ENCODE peak calls at places on chromosomes 2 and 18, in five cellular contexts. O is brain microvascular endothelial cell, Y is GM12878, V is coronary artery, S is cardiac muscle cell. Z is an unnamed sample.

GRCh38 chr18:58297198-58297597 is 253.2 kb downstream of the NEDD4L start:
- DNase-seq in S (peak; percentile 34), V (no peak), Y (no peak), O (peak; percentile 86), Z (no peak)

GRCh38 chr18:63683152-63683551 is 19.6 kb upstream of the SERPINB11 start:
- DNase-seq in V (no peak), O (peak; percentile 96), Y (no peak), S (peak; percentile 75), Z (peak; percentile 36)

GRCh38 chr2:142944264-142944663 is 66.8 kb downstream of the KYNU start:
- DNase-seq in S (no peak), V (no peak), O (no peak), Y (no peak), Z (no peak)

GRCh38 chr2:157898591-157898996 is 22.5 kb upstream of the ACVR1 start:
- DNase-seq in Y (no peak), V (no peak), O (peak; percentile 89), S (peak; percentile 82), Z (no peak)

GRCh38 chr2:134665729-134666506 is 52.9 kb downstream of the TMEM163 start:
- DNase-seq in S (no peak), O (no peak), V (no peak), Y (no peak), Z (no peak)

GRCh38 chr18:68478246-68478645 is 236.7 kb downstream of the TMX3 start:
- DNase-seq in Y (no peak), O (no peak), S (no peak), V (no peak), Z (no peak)

GRCh38 chr2:53021285-53021684 is 746.3 kb upstream of the CHAC2 start:
- DNase-seq in S (peak; percentile 12), V (no peak), Y (no peak), O (peak; percentile 30), Z (no peak)

GRCh38 chr2:47172156-47172921 is 17.2 kb upstream of the STPG4 start:
- DNase-seq in V (no peak), O (no peak), S (no peak), Y (no peak), Z (no peak)

GRCh38 chr2:217794133-217794986 is 208.4 kb downstream of the TNS1 start:
- DNase-seq in O (no peak), Y (no peak), V (peak; percentile 72), S (no peak), Z (no peak)

GRCh38 chr18:11320981-11321380 is 171.6 kb upstream of the PIEZO2 start:
- DNase-seq in Y (no peak), S (peak; percentile 55), O (peak; percentile 68), V (no peak), Z (peak; percentile 38)

DNA sequence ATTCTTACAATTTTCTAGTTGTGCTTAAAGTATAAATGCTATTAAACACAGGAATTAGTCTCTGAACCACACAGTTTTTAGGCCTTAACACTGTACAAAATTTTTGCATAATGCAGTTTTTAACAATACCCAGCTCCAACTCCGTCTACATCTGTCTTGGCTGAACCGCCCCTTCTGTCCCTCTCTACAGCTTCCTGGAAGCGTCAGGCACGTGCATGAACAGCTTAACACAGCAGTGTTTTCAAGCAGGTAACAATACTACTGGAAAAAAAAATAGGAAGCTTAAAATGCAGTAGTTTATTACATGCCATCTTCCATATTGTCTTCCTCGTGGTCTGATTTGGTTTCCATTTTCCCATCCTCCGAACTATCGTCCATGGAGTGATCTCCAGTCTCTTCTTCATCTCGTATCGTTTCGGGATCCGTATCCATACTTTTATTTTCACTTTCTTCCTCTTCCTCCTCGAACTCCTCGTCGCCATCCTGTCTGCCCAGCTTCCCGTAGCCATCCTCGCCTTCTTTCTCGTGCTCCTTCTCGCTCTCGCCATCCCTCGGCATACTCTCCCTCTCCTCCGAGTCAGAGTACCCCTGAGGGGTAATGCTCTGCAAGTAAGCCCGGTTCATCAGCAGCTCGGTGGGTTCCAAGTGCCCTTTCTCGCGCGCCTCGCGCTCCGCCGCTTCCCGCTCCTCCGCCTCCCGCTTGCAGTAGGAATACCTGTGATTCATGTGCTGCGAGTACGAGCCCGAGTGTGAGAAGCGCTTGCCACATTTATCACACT is 130.6 kb downstream of the ZEB2 start:
- DNase-seq in S (no peak), Y (no peak), V (no peak), O (no peak), Z (peak; percentile 84)
- H3K27ac ChIP-seq in S (no peak overlapping the region), Y (no peak overlapping the region), V (peak overlapping the region; percentile 28), O (no peak overlapping the region), Z (no peak overlapping the region)

GRCh38 chr18:34929336-34929780 is 111.9 kb upstream of the MAPRE2 start:
- DNase-seq in V (no peak), Y (no peak), S (peak; percentile 64), O (peak; percentile 55), Z (no peak)
- H3K27ac ChIP-seq in V (no peak overlapping the region), Y (no peak overlapping the region), S (no peak overlapping the region), O (peak overlapping the region; percentile 5), Z (no peak overlapping the region)

GRCh38 chr2:85435986-85436835 is 17.7 kb downstream of the SH2D6 start:
- DNase-seq in S (no peak), Y (no peak), O (no peak), V (no peak), Z (no peak)
- H3K27ac ChIP-seq in S (no peak overlapping the region), Y (no peak overlapping the region), O (no peak overlapping the region), V (peak overlapping the region; percentile 98), Z (peak overlapping the region; percentile 98)

GRCh38 chr18:62566818-62567217 is 44.0 kb downstream of the ZCCHC2 start:
- DNase-seq in S (no peak), V (no peak), O (no peak), Y (no peak), Z (no peak)

GRCh38 chr18:62571037-62571436 is 48.2 kb downstream of the ZCCHC2 start:
- DNase-seq in S (no peak), O (no peak), V (no peak), Y (no peak), Z (no peak)

GRCh38 chr18:62564044-62564443 is 41.2 kb downstream of the ZCCHC2 start:
- DNase-seq in O (no peak), S (no peak), Y (no peak), V (no peak), Z (no peak)

GRCh38 chr18:62569081-62569480 is 46.3 kb downstream of the ZCCHC2 start:
- DNase-seq in V (no peak), Y (no peak), S (no peak), O (no peak), Z (no peak)

DNA sequence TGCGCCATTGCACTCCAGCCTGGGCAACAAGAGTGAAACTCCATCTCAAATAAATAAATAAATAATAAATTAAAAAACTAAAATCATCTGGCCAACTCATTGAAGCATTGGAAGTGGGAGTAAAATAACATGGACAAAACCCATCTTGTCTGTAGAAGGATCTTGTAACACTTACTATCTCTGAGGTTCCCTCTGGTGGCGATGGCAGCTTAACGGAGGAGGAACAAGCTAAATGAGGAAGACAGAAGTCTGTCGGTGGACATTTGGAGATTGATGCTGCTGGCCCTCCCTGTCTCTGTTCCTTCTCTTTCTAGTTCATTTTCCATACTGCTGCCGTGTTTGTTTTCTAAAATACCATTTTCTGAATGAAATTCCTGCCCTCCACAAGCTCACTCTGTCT is 43.4 kb downstream of the ZCCHC2 start:
- DNase-seq in Y (no peak), V (no peak), O (no peak), S (peak; percentile 34), Z (no peak)
- H3K27ac ChIP-seq in Y (no peak overlapping the region), V (no peak overlapping the region), O (no peak overlapping the region), S (no peak overlapping the region), Z (no peak overlapping the region)

GRCh38 chr2:237304763-237305514 is 109.0 kb downstream of the COL6A3 start:
- DNase-seq in V (no peak), Y (no peak), S (peak; percentile 62), O (peak; percentile 49), Z (no peak)

GRCh38 chr2:237306083-237306786 is 107.7 kb downstream of the COL6A3 start:
- DNase-seq in Y (no peak), S (no peak), V (no peak), O (peak; percentile 83), Z (no peak)

GRCh38 chr2:237306787-237307170 is 107.2 kb downstream of the COL6A3 start:
- DNase-seq in V (no peak), S (no peak), O (no peak), Y (no peak), Z (no peak)

GRCh38 chr2:237307495-237307894 is 106.5 kb downstream of the COL6A3 start:
- DNase-seq in O (no peak), V (no peak), S (no peak), Y (no peak), Z (no peak)

DNA sequence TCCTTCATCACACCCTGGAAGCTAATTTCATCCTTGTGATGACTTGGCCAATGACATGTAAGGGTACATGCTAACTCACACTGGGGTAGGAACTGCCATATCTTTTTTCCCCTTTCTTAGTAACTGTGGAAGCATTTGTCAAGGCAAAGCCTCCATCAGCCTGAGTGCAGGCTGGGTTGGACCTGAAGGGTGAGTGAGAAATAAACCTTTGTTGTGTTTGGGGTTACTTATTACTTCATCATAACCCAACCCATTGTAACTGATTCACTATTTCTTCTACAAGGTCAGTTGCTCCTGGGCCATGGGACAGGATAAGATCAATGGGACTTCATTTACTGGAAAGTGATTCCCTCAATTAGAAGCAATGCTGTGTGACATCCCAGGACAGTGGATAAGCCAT is 108.4 kb downstream of the COL6A3 start:
- DNase-seq in Y (no peak), S (no peak), O (no peak), V (no peak), Z (no peak)
- H3K27ac ChIP-seq in Y (no peak overlapping the region), S (no peak overlapping the region), O (peak overlapping the region; percentile 46), V (no peak overlapping the region), Z (no peak overlapping the region)

GRCh38 chr2:11466307-11467125 is 555 bp upstream of the E2F6 start:
- DNase-seq in V (no peak), Y (no peak), O (no peak), S (no peak), Z (no peak)
- H3K27ac ChIP-seq in V (no peak overlapping the region), Y (no peak overlapping the region), O (peak overlapping the region; percentile 81), S (no peak overlapping the region), Z (peak overlapping the region; percentile 96)

DNA sequence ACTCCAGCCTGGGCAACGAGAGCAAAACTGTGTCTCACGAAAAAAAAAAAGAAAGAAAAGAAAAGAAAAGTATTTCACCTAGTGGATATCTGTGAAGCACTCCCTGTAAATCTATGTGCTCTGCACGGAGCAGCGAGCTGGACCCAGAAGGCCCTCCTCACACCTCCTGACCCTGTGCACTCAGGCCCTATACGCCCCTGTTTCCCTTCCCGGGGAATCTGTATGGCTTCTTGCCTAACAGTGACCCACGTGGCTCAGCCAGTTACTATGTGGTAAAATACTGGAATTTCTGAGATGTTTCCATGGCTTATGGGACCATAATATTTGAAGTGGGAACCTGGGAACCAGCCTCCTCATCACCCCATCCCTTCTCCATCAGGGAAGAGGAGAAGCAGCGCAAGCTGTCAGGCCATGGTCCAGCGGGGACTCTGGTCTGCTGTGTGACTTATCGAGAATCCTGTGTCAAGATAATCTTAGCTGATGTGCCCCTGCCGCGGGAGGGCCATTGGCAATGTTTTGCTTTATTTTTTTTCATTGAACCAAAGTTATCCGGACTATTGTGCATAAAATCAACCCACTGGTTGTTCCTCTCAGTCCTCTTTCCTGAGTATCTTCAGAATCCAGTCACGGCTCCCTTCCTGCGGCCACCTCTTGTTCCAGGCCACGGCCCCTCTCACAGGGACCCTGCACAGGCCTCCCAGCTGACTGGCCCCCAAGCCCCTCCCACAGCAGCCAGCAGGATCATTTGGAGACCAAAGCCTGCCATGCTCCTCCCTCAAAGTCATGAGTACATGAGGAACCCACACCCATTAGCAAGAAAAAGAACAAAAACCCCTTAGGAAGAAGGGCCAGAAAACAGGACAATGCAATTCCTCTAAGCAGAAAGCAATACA is 30.6 kb downstream of the SDC1 start:
- DNase-seq in Y (no peak), V (no peak), S (no peak), O (no peak), Z (no peak)
- H3K27ac ChIP-seq in Y (no peak overlapping the region), V (no peak overlapping the region), S (no peak overlapping the region), O (no peak overlapping the region), Z (peak overlapping the region; percentile 49)

GRCh38 chr2:5691659-5692529 is at the start of gene SOX11:
- DNase-seq in O (peak; percentile 94), Y (no peak), V (no peak), S (peak; percentile 70), Z (no peak)
- H3K27ac ChIP-seq in O (peak within 1 kb of the TSS; percentile 78), Y (no peak within 1 kb of the TSS), V (no peak within 1 kb of the TSS), S (peak within 1 kb of the TSS; percentile 91), Z (no peak within 1 kb of the TSS)

GRCh38 chr2:74911061-74911460 is 47.4 kb upstream of the POLE4 start:
- DNase-seq in Y (no peak), V (no peak), S (no peak), O (no peak), Z (no peak)
- H3K27ac ChIP-seq in Y (no peak overlapping the region), V (no peak overlapping the region), S (no peak overlapping the region), O (no peak overlapping the region), Z (no peak overlapping the region)